ENCODE peak calls at places on chromosomes 16 and 17, in nine cellular contexts. T is sigmoid colon; K is pancreas; E is activated T-cell treated with anti-CD3 and anti-CD28 coated beads, Interleukin-2, amount 50 U/mL, for 72 hours; I is NCI-H2029; A is A172; P is CD8-positive, alpha-beta memory T cell; C is islet precursor cell; Q is hippocampal formation. H is an unnamed sample.

GRCh38 chr17:49361129-49361901 is 735 bp downstream of the ZNF652 start:
- DNase-seq in T (peak), K (peak), E (peak), I (no peak), A (peak), P (peak), C (peak), Q (peak), H (peak)

GRCh38 chr17:4708436-4708835 is 2.0 kb upstream of the ARRB2 start:
- DNase-seq in T (no peak), K (no peak), E (peak), I (no peak), A (peak), P (peak), C (peak), Q (peak), H (no peak)

GRCh38 chr16:17162560-17162959 is 308.2 kb downstream of the XYLT1 start:
- DNase-seq in T (no peak), K (no peak), E (no peak), I (no peak), A (no peak), P (no peak), C (no peak), Q (no peak), H (no peak)

GRCh38 chr16:12988071-12988470 is 86.7 kb downstream of the SHISA9 start:
- DNase-seq in T (no peak), K (no peak), E (no peak), I (no peak), A (no peak), P (no peak), C (no peak), Q (no peak), H (no peak)

GRCh38 chr17:57480438-57481196 is 224.3 kb downstream of the MSI2 start:
- DNase-seq in T (no peak), K (no peak), E (no peak), I (no peak), A (peak), P (no peak), C (peak), Q (no peak), H (no peak)

GRCh38 chr17:50785942-50786570 is 18.7 kb upstream of the ANKRD40CL start:
- DNase-seq in T (no peak), K (no peak), E (no peak), I (peak), A (no peak), P (no peak), C (no peak), Q (peak), H (no peak)

GRCh38 chr17:61117983-61118382 is 281.7 kb upstream of the TBX2 start:
- DNase-seq in T (no peak), K (no peak), E (no peak), I (no peak), A (no peak), P (no peak), C (no peak), Q (no peak), H (no peak)

GRCh38 chr17:68515238-68515637 is 3.0 kb downstream of the PRKAR1A start:
- DNase-seq in T (no peak), K (no peak), E (no peak), I (no peak), A (no peak), P (no peak), C (no peak), Q (no peak), H (no peak)

GRCh38 chr17:12665263-12666210 is at the start of gene MYOCD:
- DNase-seq in T (peak), K (peak), E (no peak), I (no peak), A (no peak), P (no peak), C (peak), Q (no peak), H (no peak)

GRCh38 chr17:38428150-38428642 is at the start of gene ARHGAP23:
- DNase-seq in T (peak), K (peak), E (peak), I (no peak), A (peak), P (peak), C (peak), Q (peak), H (peak)

GRCh38 chr17:60863892-60864673 is 186.4 kb downstream of the BCAS3 start:
- DNase-seq in T (no peak), K (no peak), E (no peak), I (no peak), A (peak), P (no peak), C (no peak), Q (no peak), H (no peak)

GRCh38 chr17:64778367-64779290 is 116.5 kb upstream of the SMURF2 start:
- DNase-seq in T (peak), K (peak), E (no peak), I (peak), A (no peak), P (peak), C (peak), Q (no peak), H (no peak)

GRCh38 chr17:14813649-14814048 is 451.5 kb downstream of the PMP22 start:
- DNase-seq in T (no peak), K (no peak), E (peak), I (no peak), A (no peak), P (peak), C (peak), Q (no peak), H (peak)

GRCh38 chr17:31802502-31802901 is 56.5 kb downstream of the COPRS start:
- DNase-seq in T (peak), K (no peak), E (no peak), I (no peak), A (peak), P (no peak), C (no peak), Q (no peak), H (no peak)

GRCh38 chr16:71637398-71637797 is 11.4 kb downstream of the MARVELD3 start:
- DNase-seq in T (no peak), K (no peak), E (no peak), I (no peak), A (peak), P (no peak), C (no peak), Q (no peak), H (no peak)